ENCODE peak calls at places on chromosome X, in ten cellular contexts. A is right lobe of liver, I is fibroblast of lung, H is fibroblast of the aortic adventitia, M is GM23338, N is foreskin fibroblast, Z is stomach, O is choroid plexus epithelial cell, R is LNCaP clone FGC, K is psoas muscle. D is an unnamed sample.
A peak's percentile ranks its signal among the peaks of the same experiment; 100 is the strongest.

GRCh38 chrX:154021131-154021611 is 1.5 kb upstream of the IRAK1 start:
- DNase-seq in K (no peak), H (peak; percentile 43), A (no peak), M (no peak), N (peak; percentile 84), O (peak; percentile 60), Z (no peak), R (no peak), I (peak; percentile 72), D (no peak)

GRCh38 chrX:123138473-123138872 is 45.6 kb upstream of the GRIA3 start:
- DNase-seq in R (no peak), M (no peak), O (peak; percentile 19), H (peak; percentile 72), Z (no peak), I (peak; percentile 75), A (no peak), N (peak; percentile 54), K (no peak), D (no peak)

GRCh38 chrX:15373986-15374385 is 10.2 kb downstream of the VEGFD start:
- DNase-seq in N (peak; percentile 42), H (no peak), M (no peak), K (no peak), I (no peak), O (no peak), R (no peak), A (no peak), Z (no peak), D (no peak)

GRCh38 chrX:74506310-74507115 is 85.2 kb downstream of the SLC16A2 start:
- DNase-seq in A (no peak), R (no peak), Z (no peak), H (no peak), K (no peak), M (no peak), N (no peak), O (no peak), I (no peak), D (no peak)

GRCh38 chrX:75155454-75155829 is 641 bp downstream of the ABCB7 start:
- DNase-seq in K (no peak), R (no peak), H (peak; percentile 4), Z (no peak), M (peak; percentile 2), A (no peak), I (peak; percentile 6), N (peak; percentile 8), O (peak; percentile 14), D (no peak)

GRCh38 chrX:103831342-103831802 is 685 bp downstream of the RAB9B start:
- DNase-seq in R (no peak), A (peak; percentile 66), M (peak; percentile 74), Z (peak; percentile 72), O (no peak), I (no peak), N (no peak), K (no peak), H (peak; percentile 36), D (no peak)

GRCh38 chrX:70253377-70254062 is 6.5 kb downstream of the P2RY4 start:
- DNase-seq in K (no peak), Z (no peak), R (no peak), N (no peak), O (no peak), I (peak; percentile 39), H (no peak), A (no peak), M (no peak), D (no peak)

GRCh38 chrX:31058284-31058683 is 13.6 kb downstream of the FTHL17 start:
- DNase-seq in N (no peak), K (no peak), Z (no peak), O (no peak), I (no peak), H (no peak), R (no peak), M (no peak), A (no peak), D (no peak)

GRCh38 chrX:9241427-9241826 is 207.5 kb upstream of the FAM9B start:
- DNase-seq in A (no peak), Z (no peak), R (no peak), H (no peak), I (no peak), K (no peak), N (no peak), M (no peak), O (no peak), D (no peak)

GRCh38 chrX:71143508-71143907 is 1.1 kb upstream of the NLGN3 start:
- DNase-seq in Z (peak; percentile 45), I (peak; percentile 23), M (no peak), R (peak; percentile 26), A (peak; percentile 37), K (peak; percentile 47), N (peak; percentile 62), H (peak; percentile 63), O (peak; percentile 30), D (no peak)

GRCh38 chrX:101191217-101191750 is 28.3 kb upstream of the DRP2 start:
- DNase-seq in A (no peak), O (no peak), H (no peak), I (peak; percentile 29), M (peak; percentile 64), Z (peak; percentile 31), N (peak; percentile 30), R (no peak), K (peak; percentile 16), D (no peak)

GRCh38 chrX:45524296-45524695 is 323.6 kb upstream of the DIPK2B start:
- DNase-seq in O (no peak), I (peak; percentile 69), A (no peak), M (no peak), N (peak; percentile 78), R (no peak), Z (no peak), H (peak; percentile 74), K (no peak), D (no peak)

GRCh38 chrX:38563006-38563405 is 1.7 kb downstream of the TSPAN7 start:
- DNase-seq in N (no peak), R (peak; percentile 13), O (no peak), A (no peak), M (no peak), Z (no peak), K (no peak), I (no peak), H (no peak), D (no peak)
- H3K4me3 ChIP-seq in N (no peak overlapping the region), R (no peak overlapping the region), O (no peak overlapping the region), A (no peak overlapping the region), M (peak overlapping the region; percentile 69), Z (peak overlapping the region; percentile 54), K (peak overlapping the region; percentile 73), I (no peak overlapping the region), H (no peak overlapping the region), D (no peak overlapping the region)

GRCh38 chrX:11791537-11791936 is 33.5 kb downstream of the MSL3 start:
- DNase-seq in N (no peak), O (no peak), Z (no peak), A (no peak), H (no peak), I (no peak), R (no peak), K (no peak), M (no peak), D (no peak)

GRCh38 chrX:11791090-11791489 is 33.1 kb downstream of the MSL3 start:
- DNase-seq in M (no peak), K (no peak), N (no peak), I (no peak), R (no peak), O (no peak), A (no peak), Z (no peak), H (no peak), D (no peak)

GRCh38 chrX:11789809-11790208 is 31.8 kb downstream of the MSL3 start:
- DNase-seq in N (no peak), H (no peak), K (no peak), M (no peak), Z (no peak), O (no peak), A (no peak), R (no peak), I (no peak), D (no peak)

GRCh38 chrX:11793734-11794133 is 35.7 kb downstream of the MSL3 start:
- DNase-seq in A (no peak), H (no peak), M (no peak), N (no peak), Z (no peak), R (no peak), K (no peak), I (no peak), O (no peak), D (no peak)

DNA sequence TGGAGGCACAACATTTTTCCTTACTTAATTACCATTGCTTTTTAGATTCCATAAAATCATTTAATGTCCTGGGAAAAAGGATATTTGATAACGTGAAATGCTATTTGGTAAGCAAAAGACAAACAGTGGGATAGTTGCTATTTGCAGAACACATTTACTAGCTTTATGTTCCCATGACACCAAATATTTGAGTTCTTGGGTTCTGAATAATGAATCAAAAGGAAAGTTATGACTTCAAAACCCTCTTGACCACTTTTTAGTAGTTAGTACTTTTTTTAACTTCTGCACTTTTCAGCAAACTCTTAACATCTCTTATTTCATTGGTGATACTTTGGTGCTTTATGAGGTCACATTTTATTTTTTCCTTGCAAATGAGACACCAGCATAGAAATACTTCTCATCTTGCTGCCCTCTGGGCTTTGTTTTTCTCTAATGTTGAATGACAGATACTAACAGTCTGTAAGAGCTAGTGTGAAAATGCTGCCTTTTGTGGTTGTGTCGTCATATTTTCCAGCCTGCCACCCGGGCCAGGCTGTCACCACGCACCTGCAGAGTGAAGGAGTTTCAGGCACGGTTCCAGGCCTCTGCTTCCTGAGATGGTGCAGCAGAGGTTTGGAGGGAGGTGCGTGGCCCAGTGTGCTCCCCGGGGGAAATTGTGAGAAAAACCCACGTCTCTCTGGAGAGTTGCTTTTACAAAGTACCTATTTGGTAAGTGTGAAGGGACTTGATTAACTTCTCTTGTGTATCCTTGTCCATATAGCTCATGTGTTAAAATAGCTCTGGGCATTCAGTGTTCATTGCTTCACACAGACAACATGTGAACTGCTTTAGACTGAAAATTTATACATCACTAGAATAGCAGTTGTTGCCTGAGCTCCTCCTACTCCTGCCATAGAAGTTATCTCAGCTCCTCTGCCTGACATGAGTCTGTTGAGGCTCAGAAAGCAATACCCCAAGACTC is 34.7 kb downstream of the MSL3 start:
- DNase-seq in A (no peak), O (no peak), H (no peak), M (no peak), R (peak; percentile 71), N (no peak), I (no peak), K (no peak), Z (peak; percentile 52), D (no peak)
- H3K4me3 ChIP-seq in A (no peak overlapping the region), O (no peak overlapping the region), H (no peak overlapping the region), M (no peak overlapping the region), R (no peak overlapping the region), N (no peak overlapping the region), I (no peak overlapping the region), K (no peak overlapping the region), Z (no peak overlapping the region), D (no peak overlapping the region)

GRCh38 chrX:68411729-68412128 is 21.6 kb downstream of the OPHN1 start:
- DNase-seq in K (no peak), O (no peak), M (no peak), N (no peak), H (no peak), R (no peak), I (no peak), Z (no peak), A (no peak), D (no peak)
- H3K4me3 ChIP-seq in K (no peak overlapping the region), O (no peak overlapping the region), M (no peak overlapping the region), N (no peak overlapping the region), H (no peak overlapping the region), R (no peak overlapping the region), I (no peak overlapping the region), Z (no peak overlapping the region), A (no peak overlapping the region), D (no peak overlapping the region)

DNA sequence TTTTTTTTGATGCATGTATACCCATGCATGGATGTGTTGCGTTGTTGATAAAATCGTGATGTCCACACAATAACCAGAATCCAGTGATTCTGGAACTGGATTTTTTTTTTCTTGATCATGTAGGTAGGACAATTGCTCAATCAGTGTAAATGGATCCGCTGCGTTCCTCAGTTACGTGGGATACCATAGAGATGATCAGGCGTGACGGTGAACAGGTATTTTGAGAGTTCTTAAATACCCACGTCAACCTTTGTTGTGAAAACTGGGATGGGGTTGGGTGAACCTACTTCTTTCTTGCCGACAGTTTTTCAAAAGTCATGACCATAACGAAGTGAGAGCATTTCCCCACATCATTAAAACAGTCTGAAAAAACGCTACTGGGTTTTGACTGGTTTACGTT is 913 bp upstream of the SMIM10L2A start:
- DNase-seq in I (no peak), N (no peak), H (no peak), M (no peak), Z (no peak), O (no peak), K (no peak), R (no peak), A (no peak), D (no peak)
- H3K4me3 ChIP-seq in I (no peak overlapping the region), N (no peak overlapping the region), H (no peak overlapping the region), M (no peak overlapping the region), Z (no peak overlapping the region), O (no peak overlapping the region), K (no peak overlapping the region), R (no peak overlapping the region), A (no peak overlapping the region), D (no peak overlapping the region)

D was measured in WERI-Rb-1.